ENCODE peak calls at places on chromosomes 5 and 9, in nine cellular contexts. B is Kasumi-1, O is RWPE1, H is aorta, P is HS-27A, S is fibroblast of villous mesenchyme, R is SW480, E is AG04450, U is Caco-2. G is an unnamed sample.

GRCh38 chr5:418681-419121 is 24.3 kb upstream of the EXOC3 start:
- DNase-seq in R (no peak), S (peak; percentile 30), E (no peak), H (peak; percentile 57), B (no peak), P (no peak), U (no peak), O (no peak), G (no peak)

GRCh38 chr9:134689320-134690181 is 47.9 kb downstream of the COL5A1 start:
- DNase-seq in H (peak; percentile 93), U (peak; percentile 67), R (peak; percentile 34), E (peak; percentile 21), S (peak; percentile 74), B (no peak), P (no peak), O (peak; percentile 87), G (no peak)

GRCh38 chr5:69416699-69417098 is 1.8 kb downstream of the MARVELD2 start:
- DNase-seq in P (no peak), S (no peak), R (no peak), B (no peak), U (no peak), H (no peak), O (peak; percentile 22), E (no peak), G (no peak)

GRCh38 chr5:161406880-161407279 is 139.6 kb downstream of the GABRB2 start:
- DNase-seq in H (no peak), O (no peak), S (peak; percentile 37), P (no peak), U (peak; percentile 46), B (no peak), R (no peak), E (no peak), G (no peak)

GRCh38 chr9:13648676-13649075 is 369.2 kb upstream of the MPDZ start:
- DNase-seq in S (no peak), U (no peak), E (no peak), B (no peak), H (no peak), R (no peak), P (no peak), O (peak; percentile 9), G (no peak)

GRCh38 chr5:151151793-151152192 is 5.8 kb downstream of the ANXA6 start:
- DNase-seq in S (peak; percentile 76), O (no peak), U (no peak), P (no peak), E (no peak), H (no peak), R (no peak), B (peak; percentile 86), G (no peak)

GRCh38 chr5:593511-593910 is 18.6 kb upstream of the CEP72 start:
- DNase-seq in U (peak; percentile 14), O (no peak), P (no peak), E (no peak), R (no peak), B (no peak), H (peak; percentile 48), S (no peak), G (no peak)

GRCh38 chr5:54663876-54664275 is 146.3 kb downstream of the SNX18 start:
- DNase-seq in R (no peak), U (no peak), O (peak; percentile 61), S (peak; percentile 77), B (no peak), P (peak; percentile 40), E (peak; percentile 55), H (peak; percentile 80), G (no peak)

GRCh38 chr5:127871448-127872153 is 168.4 kb downstream of the CCDC192 start:
- DNase-seq in H (no peak), S (no peak), E (no peak), O (peak; percentile 22), B (no peak), U (no peak), R (no peak), P (no peak), G (no peak)

GRCh38 chr9:94600258-94600657 is 6.6 kb upstream of the FBP2 start:
- DNase-seq in P (no peak), S (no peak), U (no peak), B (no peak), O (no peak), H (peak; percentile 52), R (no peak), E (no peak), G (no peak)

GRCh38 chr9:85136978-85137377 is 467.4 kb downstream of the NTRK2 start:
- DNase-seq in B (no peak), U (no peak), E (no peak), R (no peak), O (no peak), P (no peak), H (no peak), S (no peak), G (no peak)

G was measured in CD8-positive, alpha-beta memory T cell.